ENCODE peak calls at places on chromosomes 7 and 10, in six cellular contexts. W, U, G, M, Y and O are unnamed samples.
A peak's percentile ranks its signal among the peaks of the same experiment; 100 is the strongest.

GRCh38 chr10:131111007-131111406 is 200.5 kb downstream of the TCERG1L start:
- DNase-seq in W (no peak), U (no peak), G (no peak), M (no peak), Y (no peak), O (no peak)

GRCh38 chr7:115356139-115356746 is 434.3 kb downstream of the MDFIC start:
- DNase-seq in W (no peak), U (no peak), G (no peak), M (no peak), Y (peak; percentile 61), O (no peak)

GRCh38 chr10:14698487-14699170 is 76.1 kb downstream of the FAM107B start:
- DNase-seq in W (no peak), U (no peak), G (peak; percentile 46), M (peak; percentile 15), Y (peak; percentile 79), O (no peak)

GRCh38 chr7:9240016-9240415 is 806.6 kb downstream of the NXPH1 start:
- DNase-seq in W (no peak), U (no peak), G (no peak), M (no peak), Y (peak; percentile 2), O (no peak)

GRCh38 chr7:54015251-54015650 is 526.9 kb upstream of the VSTM2A start:
- DNase-seq in W (no peak), U (no peak), G (no peak), M (peak; percentile 34), Y (no peak), O (no peak)

GRCh38 chr10:48289652-48290238 is 15.2 kb upstream of the FRMPD2 start:
- DNase-seq in W (peak; percentile 75), U (no peak), G (peak; percentile 43), M (peak; percentile 34), Y (peak; percentile 44), O (peak; percentile 47)

GRCh38 chr10:69645296-69645665 is 15.2 kb downstream of the FAM241B start:
- DNase-seq in W (no peak), U (no peak), G (no peak), M (no peak), Y (no peak), O (no peak)

GRCh38 chr7:51070163-51070562 is 246.4 kb downstream of the COBL start:
- DNase-seq in W (no peak), U (no peak), G (no peak), M (no peak), Y (no peak), O (no peak)

GRCh38 chr7:112167144-112167543 is 39.1 kb downstream of the DOCK4 start:
- DNase-seq in W (no peak), U (no peak), G (no peak), M (no peak), Y (no peak), O (no peak)

GRCh38 chr10:110176122-110176521 is 31.3 kb upstream of the MXI1 start:
- DNase-seq in W (no peak), U (no peak), G (no peak), M (no peak), Y (no peak), O (no peak)

GRCh38 chr7:2024227-2024918 is 208.4 kb downstream of the MAD1L1 start:
- DNase-seq in W (no peak), U (peak; percentile 5), G (peak; percentile 32), M (no peak), Y (no peak), O (no peak)

GRCh38 chr7:30911561-30911969 is at the start of gene AQP1:
- DNase-seq in W (no peak), U (no peak), G (no peak), M (no peak), Y (peak; percentile 62), O (no peak)

GRCh38 chr7:73901231-73901822 is 40.4 kb downstream of the TMEM270 start:
- DNase-seq in W (no peak), U (no peak), G (no peak), M (no peak), Y (no peak), O (no peak)

DNA sequence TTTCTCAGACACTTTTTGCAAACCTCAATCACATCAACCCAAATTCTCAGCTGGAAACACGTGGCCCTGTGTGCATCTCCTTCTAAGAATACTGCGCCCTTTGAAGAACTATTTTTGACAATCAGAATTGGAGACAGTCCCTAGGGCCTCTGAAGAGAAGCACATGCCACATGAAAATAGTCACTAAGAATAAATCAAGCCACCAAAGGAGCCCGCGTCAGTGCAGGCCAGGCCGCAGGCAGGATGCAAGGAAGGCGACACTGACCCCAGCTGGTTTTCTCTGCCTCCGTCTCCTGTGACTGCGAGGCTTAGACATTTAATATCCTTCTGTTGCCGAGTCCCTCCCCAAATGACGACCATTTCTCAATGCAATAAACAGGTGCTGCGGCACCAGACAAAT is 88.0 kb upstream of the ADAM12 start:
- DNase-seq in W (no peak), U (no peak), G (peak; percentile 34), M (no peak), Y (no peak), O (no peak)
- TF ChIP-seq CTCF in W (no peak), U (no peak), G (no peak), M (no peak), Y (no peak), O (no peak)

GRCh38 chr10:104350146-104350635 is 3.4 kb upstream of the CFAP58 start:
- DNase-seq in W (no peak), U (no peak), G (no peak), M (peak; percentile 80), Y (peak; percentile 85), O (no peak)

GRCh38 chr10:104349623-104350142 is 4.0 kb upstream of the CFAP58 start:
- DNase-seq in W (no peak), U (no peak), G (no peak), M (peak; percentile 83), Y (peak; percentile 66), O (no peak)

GRCh38 chr10:104347295-104348045 is 6.2 kb upstream of the CFAP58 start:
- DNase-seq in W (no peak), U (no peak), G (no peak), M (no peak), Y (no peak), O (no peak)

GRCh38 chr10:104351067-104351681 is 2.5 kb upstream of the CFAP58 start:
- DNase-seq in W (no peak), U (no peak), G (no peak), M (no peak), Y (no peak), O (no peak)

DNA sequence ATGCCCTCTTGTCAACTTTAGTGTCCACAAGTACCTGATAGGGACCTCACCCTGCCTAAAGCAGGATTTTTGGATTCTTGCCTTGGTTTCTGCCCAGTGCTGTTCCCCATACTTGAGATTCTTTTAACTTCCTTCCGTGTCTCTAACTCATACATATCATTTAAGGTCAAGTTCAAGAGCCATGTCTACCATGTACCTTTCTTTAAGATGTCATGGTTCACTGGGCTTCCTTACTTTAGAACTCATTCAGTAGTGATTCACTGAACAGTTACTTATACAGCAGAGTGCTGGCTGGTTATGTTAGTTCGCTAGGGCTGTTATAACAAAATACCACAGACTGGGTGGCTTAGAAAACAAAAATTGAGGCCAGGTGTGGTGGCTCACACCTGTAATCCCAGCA is 5.0 kb upstream of the CFAP58 start:
- DNase-seq in W (no peak), U (no peak), G (no peak), M (no peak), Y (no peak), O (no peak)
- TF ChIP-seq CTCF in W (no peak), U (no peak), G (no peak), M (no peak), Y (no peak), O (no peak)

DNA sequence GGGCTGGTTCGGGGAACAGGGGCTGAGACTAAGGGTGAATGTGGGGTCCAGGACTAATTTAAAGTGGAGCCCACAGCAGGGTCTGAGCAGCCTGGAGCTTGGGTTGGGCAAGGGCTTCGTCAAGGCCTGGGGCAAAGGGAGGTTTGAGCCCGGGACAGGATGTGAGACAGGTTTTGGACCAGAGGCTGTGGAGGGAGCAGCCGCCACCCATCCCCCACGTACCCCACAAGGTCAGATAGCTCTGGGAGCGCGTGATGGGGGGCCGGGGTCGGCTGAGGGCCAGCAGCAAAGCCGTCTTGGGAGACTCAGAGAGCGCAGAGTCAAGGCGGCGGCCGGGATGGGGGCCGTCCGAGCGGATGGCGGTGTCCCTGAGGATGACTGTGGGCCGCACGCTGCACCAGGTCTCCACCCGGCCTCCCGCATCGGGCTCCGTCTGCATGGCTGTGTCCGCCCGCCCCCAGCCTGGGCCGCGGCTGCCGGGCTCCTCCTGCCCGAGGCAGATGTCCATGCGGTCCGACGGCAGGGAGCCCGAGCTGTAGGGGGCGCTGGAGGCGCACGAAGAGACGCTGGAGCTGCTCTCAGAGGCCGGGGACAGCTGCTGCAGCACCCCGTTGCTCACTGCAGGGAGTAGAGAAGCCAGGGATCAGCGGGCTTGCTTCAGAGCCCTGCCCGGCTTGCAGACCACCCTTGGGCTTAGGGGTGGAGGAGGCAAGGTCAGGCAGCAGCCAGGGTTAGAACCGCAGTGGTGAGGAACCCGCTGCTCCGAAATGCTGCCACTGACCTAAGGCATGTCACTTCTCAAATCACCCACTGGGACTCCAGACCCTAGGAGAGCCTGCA is 12.1 kb downstream of the PDZD7 start:
- DNase-seq in W (peak; percentile 98), U (peak; percentile 63), G (peak; percentile 87), M (no peak), Y (peak; percentile 75), O (peak; percentile 39)
- TF ChIP-seq CTCF in W (peak; percentile 66), U (peak; percentile 59), G (peak; percentile 84), M (peak; percentile 62), Y (peak; percentile 65), O (no peak)

GRCh38 chr7:78607099-78607498 is 808.5 kb downstream of the PHTF2 start:
- DNase-seq in W (peak; percentile 11), U (no peak), G (peak; percentile 15), M (no peak), Y (peak; percentile 11), O (no peak)
- TF ChIP-seq CTCF in W (peak; percentile 48), U (no peak), G (peak; percentile 72), M (no peak), Y (peak; percentile 25), O (no peak)

DNA sequence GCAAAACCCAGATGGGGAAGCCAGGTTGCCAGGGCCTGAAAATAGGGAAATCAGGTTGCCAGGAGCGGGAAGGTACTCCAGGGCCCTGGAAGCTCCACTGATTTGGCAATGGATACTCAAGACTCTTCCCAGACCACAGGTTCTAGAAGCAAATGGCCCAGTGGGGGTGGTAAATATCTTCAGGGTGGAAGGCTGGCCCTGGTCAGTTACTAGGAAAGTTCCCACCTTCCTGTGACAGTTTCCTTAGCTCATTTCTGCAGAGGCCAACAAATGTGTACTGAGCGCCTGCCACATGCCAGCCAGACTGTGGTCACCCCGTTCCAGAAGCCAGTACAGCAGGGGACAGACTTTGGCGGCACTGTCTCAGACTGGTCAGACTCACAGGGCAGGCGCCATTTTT is 113.6 kb downstream of the FAM53B start:
- DNase-seq in W (no peak), U (no peak), G (no peak), M (no peak), Y (no peak), O (no peak)
- TF ChIP-seq CTCF in W (no peak), U (no peak), G (no peak), M (no peak), Y (no peak), O (no peak)

DNA sequence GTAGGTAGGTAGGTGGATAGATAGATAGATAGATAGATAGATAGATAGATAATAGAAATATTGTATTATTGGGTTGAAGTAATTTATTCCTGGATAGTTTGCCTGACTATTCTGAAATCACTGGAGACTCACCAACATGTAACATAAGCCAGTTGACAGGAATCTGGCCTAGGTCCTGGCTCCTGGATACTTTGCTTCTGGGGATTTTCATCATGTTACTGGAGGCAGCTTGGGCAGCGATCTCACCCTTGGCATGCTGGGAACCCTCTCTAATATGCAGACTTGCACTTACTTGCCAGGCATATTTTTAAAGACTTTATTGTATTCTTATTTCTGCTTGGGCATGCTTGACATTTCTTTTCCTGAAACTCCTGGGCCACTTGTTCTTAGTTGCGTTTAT is 709.1 kb upstream of the FZD8 start:
- DNase-seq in W (no peak), U (no peak), G (no peak), M (no peak), Y (peak; percentile 9), O (no peak)
- TF ChIP-seq CTCF in W (no peak), U (no peak), G (no peak), M (no peak), Y (no peak), O (no peak)

GRCh38 chr10:132939957-132940790 is 2.2 kb downstream of the CFAP46 start:
- DNase-seq in W (peak; percentile 72), U (no peak), G (peak; percentile 18), M (peak; percentile 50), Y (peak; percentile 56), O (no peak)
- TF ChIP-seq CTCF in W (peak; percentile 68), U (peak; percentile 71), G (peak; percentile 89), M (peak; percentile 29), Y (peak; percentile 81), O (no peak)